ENCODE peak calls at places on chromosomes 3 and 15, in eight cellular contexts. Z is central memory CD8-positive, alpha-beta T cell; I is right lobe of liver; J is right cardiac atrium; E is upper lobe of right lung; H is effector memory CD8-positive, alpha-beta T cell; T is CD4-positive, alpha-beta T cell; W is stimulated activated naive B cell treated with anti-CD40 and anti-IgM and Interleukin-4, amounts not matched to agents 10 μg/mL and 1 μg/mL and 100 μg/mL, for 72 hours. U is an unnamed sample.

GRCh38 chr3:126912027-126912422 is 70.9 kb upstream of the PLXNA1 start:
- ATAC-seq in H (peak), T (no peak), E (peak), W (peak), I (peak), Z (peak), J (peak), U (no peak)

GRCh38 chr3:9715127-9715526 is 11.5 kb downstream of the CPNE9 start:
- ATAC-seq in H (no peak), Z (no peak), W (peak), I (no peak), T (no peak), E (peak), J (no peak), U (no peak)

GRCh38 chr3:42515391-42515916 is 13.0 kb downstream of the VIPR1 start:
- ATAC-seq in T (no peak), W (no peak), Z (no peak), E (peak), I (peak), H (no peak), J (peak), U (no peak)

GRCh38 chr3:182104811-182105316 is 393.1 kb downstream of the SOX2 start:
- ATAC-seq in I (no peak), Z (no peak), H (no peak), T (no peak), W (no peak), J (no peak), E (no peak), U (no peak)

GRCh38 chr15:101498731-101499480 is 9.4 kb upstream of the PCSK6 start:
- ATAC-seq in J (no peak), W (no peak), H (no peak), I (no peak), Z (no peak), T (no peak), E (no peak), U (no peak)

GRCh38 chr15:61157933-61158332 is 71.2 kb downstream of the RORA start:
- ATAC-seq in E (peak), I (peak), H (no peak), J (peak), Z (no peak), T (no peak), W (no peak), U (no peak)

GRCh38 chr3:152338159-152338720 is 69.5 kb downstream of the MBNL1 start:
- ATAC-seq in H (no peak), E (peak), W (no peak), T (no peak), J (peak), I (no peak), Z (no peak), U (no peak)

GRCh38 chr3:150407818-150408231 is 273 bp upstream of the TSC22D2 start:
- ATAC-seq in J (peak), E (no peak), I (peak), Z (peak), T (no peak), H (peak), W (peak), U (peak)

GRCh38 chr15:75170711-75171341 is 30.9 kb upstream of the C15orf39 start:
- ATAC-seq in T (no peak), W (no peak), I (no peak), J (peak), Z (no peak), E (peak), H (no peak), U (no peak)

GRCh38 chr3:47440131-47440530 is 35.6 kb downstream of the SCAP start:
- ATAC-seq in W (no peak), J (no peak), T (no peak), H (no peak), Z (no peak), I (no peak), E (no peak), U (no peak)

U was measured in stimulated activated memory B cell treated with anti-CD40 and anti-IgM and Interleukin-4, amounts not matched to agents 10 μg/mL and 1 μg/mL and 100 μg/mL, for 72 hours.